ENCODE peak calls at places on chromosome 1, in five cellular contexts. X is WTC11, R is thoracic aorta, V is left ventricle myocardium inferior, P is adrenal gland. W is an unnamed sample.

GRCh38 chr1:223312705-223313414 is 51.1 kb downstream of the SUSD4 start:
- DNase-seq in P (peak), V (no peak), X (no peak), R (no peak), W (no peak)

GRCh38 chr1:76302711-76303347 is 228.3 kb downstream of the ST6GALNAC3 start:
- DNase-seq in R (no peak), V (no peak), P (no peak), X (no peak), W (no peak)

GRCh38 chr1:37267111-37267835 is 207.1 kb upstream of the ZC3H12A start:
- DNase-seq in V (no peak), P (no peak), X (no peak), R (no peak), W (no peak)

GRCh38 chr1:47694011-47694890 is 256.4 kb downstream of the FOXD2 start:
- DNase-seq in P (no peak), X (no peak), R (no peak), V (no peak), W (no peak)

GRCh38 chr1:16367968-16368910 is 1.2 kb downstream of the SZRD1 start:
- DNase-seq in P (no peak), V (no peak), R (no peak), X (no peak), W (peak)

GRCh38 chr1:227945891-227946623 is 1.7 kb downstream of the WNT9A start:
- DNase-seq in V (peak), P (peak), R (no peak), X (no peak), W (peak)

GRCh38 chr1:85460555-85461088 is 4.3 kb downstream of the DDAH1 start:
- DNase-seq in P (no peak), X (no peak), V (no peak), R (no peak), W (no peak)

GRCh38 chr1:116375884-116376733 is 3.1 kb downstream of the ATP1A1 start:
- DNase-seq in V (peak), P (peak), X (peak), R (peak), W (peak)

GRCh38 chr1:69707103-69707502 is 139.4 kb downstream of the LRRC7 start:
- DNase-seq in P (no peak), X (no peak), V (no peak), R (no peak), W (no peak)

GRCh38 chr1:155068599-155068998 is 5.1 kb downstream of the EFNA4 start:
- DNase-seq in R (no peak), P (no peak), V (no peak), X (no peak), W (no peak)

GRCh38 chr1:60090662-60091061 is 17.1 kb upstream of the C1orf87 start:
- DNase-seq in X (no peak), P (no peak), V (no peak), R (no peak), W (no peak)

GRCh38 chr1:60870269-60870668 is 212.1 kb upstream of the NFIA start:
- DNase-seq in P (no peak), V (no peak), R (no peak), X (no peak), W (no peak)

GRCh38 chr1:63261736-63262142 is 60.6 kb upstream of the FOXD3 start:
- DNase-seq in R (no peak), P (no peak), V (no peak), X (no peak), W (peak)

GRCh38 chr1:62392951-62393350 is 43.9 kb upstream of the USP1 start:
- DNase-seq in V (no peak), X (no peak), R (no peak), P (no peak), W (no peak)

GRCh38 chr1:53639996-53640695 is 98.8 kb downstream of the GLIS1 start:
- DNase-seq in X (peak), P (peak), V (no peak), R (no peak), W (no peak)

GRCh38 chr1:98048234-98048633 is 127.4 kb upstream of the DPYD start:
- DNase-seq in X (peak), V (peak), R (no peak), P (peak), W (peak)

GRCh38 chr1:200366577-200367253 is 43.1 kb downstream of the ZNF281 start:
- DNase-seq in R (no peak), X (no peak), P (peak), V (no peak), W (no peak)

GRCh38 chr1:182716740-182717720 is 32.6 kb upstream of the RGS8 start:
- DNase-seq in V (no peak), P (no peak), R (no peak), X (no peak), W (no peak)

GRCh38 chr1:46719689-46720088 is 775 bp upstream of the EFCAB14 start:
- DNase-seq in P (no peak), X (no peak), V (no peak), R (no peak), W (no peak)

GRCh38 chr1:910311-910880 is 13.3 kb upstream of the SAMD11 start:
- DNase-seq in P (peak), R (no peak), X (no peak), V (peak), W (peak)

GRCh38 chr1:157773723-157774350 is 3.1 kb downstream of the FCRL2 start:
- DNase-seq in P (no peak), V (no peak), R (no peak), X (peak), W (no peak)

W was measured in foreskin fibroblast.